ENCODE peak calls at places on chromosomes 4 and X, in six cellular contexts. C is ovary, T is NAMALWA, I is lower leg skin, V is NCI-H1092 treated with DMSO at 0.1 percent for 48 hours, N is breast epithelium. R is an unnamed sample.

GRCh38 chr4:183287677-183288076 is 32.4 kb downstream of the CLDN22 start:
- DNase-seq in I (no peak), C (no peak), V (no peak), N (no peak), T (no peak), R (no peak)

GRCh38 chrX:139844884-139845283 is 88.0 kb downstream of the ATP11C start:
- DNase-seq in V (no peak), I (no peak), N (no peak), C (no peak), T (no peak), R (no peak)

GRCh38 chr4:187208641-187209040 is 485.0 kb upstream of the FAT1 start:
- DNase-seq in C (no peak), V (no peak), N (no peak), T (no peak), I (no peak), R (no peak)

GRCh38 chr4:47882228-47882627 is 32.2 kb downstream of the NFXL1 start:
- DNase-seq in T (no peak), C (no peak), V (no peak), I (no peak), N (no peak), R (no peak)

GRCh38 chrX:134948333-134949241 is 42.2 kb upstream of the SMIM10 start:
- DNase-seq in N (no peak), V (no peak), I (no peak), C (no peak), T (no peak), R (no peak)

GRCh38 chrX:15566244-15566643 is 34.5 kb downstream of the ACE2 start:
- DNase-seq in V (no peak), T (peak; percentile 26), C (no peak), N (no peak), I (no peak), R (peak; percentile 27)

GRCh38 chrX:147923605-147924004 is 11.9 kb downstream of the FMR1 start:
- DNase-seq in V (no peak), C (no peak), N (no peak), I (no peak), T (no peak), R (no peak)

GRCh38 chrX:2502668-2503519 is 2.1 kb upstream of the DHRSX start:
- DNase-seq in T (no peak), V (no peak), I (no peak), N (no peak), C (no peak), R (peak; percentile 46)

GRCh38 chr4:158170691-158171455 is 2.0 kb downstream of the GASK1B start:
- DNase-seq in V (no peak), C (peak; percentile 88), I (peak; percentile 41), N (peak; percentile 75), T (peak; percentile 14), R (no peak)

GRCh38 chr4:83261307-83261706 is 23.3 kb downstream of the COQ2 start:
- DNase-seq in C (no peak), I (no peak), V (no peak), N (no peak), T (no peak), R (no peak)

GRCh38 chr4:146232131-146232722 is 17.9 kb downstream of the REELD1 start:
- DNase-seq in T (no peak), N (no peak), I (no peak), V (no peak), C (no peak), R (no peak)

GRCh38 chr4:142549726-142550463 is 296.2 kb downstream of the INPP4B start:
- DNase-seq in N (no peak), C (no peak), T (no peak), I (no peak), V (no peak), R (peak; percentile 41)

GRCh38 chrX:53442322-53442631 is 8.1 kb upstream of the HSD17B10 start:
- DNase-seq in T (peak; percentile 17), C (no peak), V (no peak), I (no peak), N (no peak), R (peak; percentile 85)

GRCh38 chr4:121898150-121898549 is 27.9 kb upstream of the BBS7 start:
- DNase-seq in C (no peak), I (no peak), V (peak; percentile 7), N (no peak), T (peak; percentile 64), R (peak; percentile 16)

GRCh38 chr4:152045781-152046571 is 285.2 kb upstream of the GATB start:
- DNase-seq in C (peak; percentile 36), I (no peak), T (no peak), N (no peak), V (no peak), R (no peak)

GRCh38 chrX:47264507-47265173 is 31.8 kb downstream of the USP11 start:
- DNase-seq in T (no peak), V (no peak), I (no peak), C (no peak), N (no peak), R (peak; percentile 41)

GRCh38 chrX:155718964-155719586 is 106.3 kb upstream of the TMLHE start:
- DNase-seq in I (no peak), V (no peak), T (no peak), C (no peak), N (no peak), R (peak; percentile 33)

GRCh38 chr4:87337361-87337760 is 14.7 kb upstream of the HSD17B13 start:
- DNase-seq in N (no peak), V (no peak), I (no peak), T (no peak), C (no peak), R (no peak)

GRCh38 chr4:168521736-168522135 is 24.9 kb downstream of the PALLD start:
- DNase-seq in C (no peak), I (no peak), T (no peak), V (no peak), N (no peak), R (no peak)